ENCODE peak calls at places on chromosomes 12 and 14, in eight cellular contexts. X is stomach, Z is ovary, E is HepG2, G is tibial nerve, F is H1, Y is sigmoid colon, O is GM12878. Q is an unnamed sample.
A peak's percentile ranks its signal among the peaks of the same experiment; 100 is the strongest.

GRCh38 chr14:85300119-85300518 is 229.8 kb upstream of the FLRT2 start:
- DNase-seq in Y (no peak), O (no peak), G (no peak), X (no peak), Z (no peak), E (no peak), F (no peak), Q (no peak)

GRCh38 chr14:20818861-20819260 is 16.2 kb upstream of the RNASE1 start:
- DNase-seq in F (no peak), Z (no peak), E (no peak), O (no peak), G (no peak), Y (no peak), X (no peak), Q (no peak)

GRCh38 chr12:124524231-124524925 is 43.0 kb downstream of the NCOR2 start:
- DNase-seq in Z (no peak), Y (no peak), X (no peak), E (no peak), F (no peak), G (no peak), O (no peak), Q (peak; percentile 72)

GRCh38 chr12:108734200-108734906 is 3.0 kb upstream of the CORO1C start:
- DNase-seq in X (peak; percentile 61), F (no peak), G (no peak), E (peak; percentile 98), Y (no peak), O (peak; percentile 42), Z (no peak), Q (no peak)

GRCh38 chr12:112938751-112939150 is 477 bp downstream of the OAS3 start:
- DNase-seq in Z (no peak), O (no peak), Y (no peak), E (no peak), F (no peak), X (no peak), G (no peak), Q (no peak)

GRCh38 chr12:62247242-62247641 is 13.0 kb upstream of the USP15 start:
- DNase-seq in F (no peak), Y (no peak), E (no peak), G (no peak), O (no peak), X (no peak), Z (no peak), Q (no peak)

GRCh38 chr12:32285484-32285883 is 113.9 kb upstream of the FGD4 start:
- DNase-seq in F (no peak), X (no peak), Z (no peak), G (no peak), O (no peak), E (no peak), Y (no peak), Q (no peak)

GRCh38 chr12:118714051-118714460 is 267.3 kb upstream of the SRRM4 start:
- DNase-seq in G (no peak), E (peak; percentile 53), O (peak; percentile 11), Z (no peak), Y (no peak), F (peak; percentile 74), X (no peak), Q (no peak)

GRCh38 chr14:90727082-90727481 is 89.1 kb downstream of the TTC7B start:
- DNase-seq in X (no peak), Y (no peak), F (no peak), O (no peak), G (no peak), Z (no peak), E (no peak), Q (no peak)

GRCh38 chr12:104482113-104482512 is 25.4 kb downstream of the CHST11 start:
- DNase-seq in Y (no peak), F (no peak), G (no peak), Z (no peak), O (no peak), E (no peak), X (no peak), Q (no peak)

GRCh38 chr14:59360923-59361794 is 104.0 kb downstream of the GPR135 start:
- DNase-seq in E (peak; percentile 59), F (no peak), X (peak; percentile 59), Y (peak; percentile 84), Z (no peak), O (no peak), G (peak; percentile 42), Q (no peak)

GRCh38 chr14:64279719-64280668 is 14.2 kb downstream of the ESR2 start:
- DNase-seq in G (no peak), O (no peak), F (no peak), X (peak; percentile 28), Z (no peak), Y (no peak), E (no peak), Q (no peak)

GRCh38 chr14:23174785-23175184 is 8.7 kb downstream of the SLC7A8 start:
- DNase-seq in E (no peak), O (no peak), G (no peak), F (no peak), Y (no peak), X (no peak), Z (no peak), Q (peak; percentile 4)

GRCh38 chr12:5884285-5884684 is 60.8 kb downstream of the ANO2 start:
- DNase-seq in O (no peak), E (no peak), X (no peak), G (no peak), Z (no peak), Y (no peak), F (no peak), Q (no peak)

GRCh38 chr12:5888816-5889315 is 56.2 kb downstream of the ANO2 start:
- DNase-seq in Y (no peak), Z (no peak), X (no peak), E (no peak), F (no peak), O (no peak), G (no peak), Q (no peak)

GRCh38 chr12:5887758-5888157 is 57.3 kb downstream of the ANO2 start:
- DNase-seq in E (no peak), G (no peak), Y (no peak), F (no peak), X (no peak), O (no peak), Z (no peak), Q (no peak)

GRCh38 chr12:5884846-5885245 is 60.2 kb downstream of the ANO2 start:
- DNase-seq in E (no peak), Z (no peak), O (no peak), X (no peak), G (no peak), Y (no peak), F (no peak), Q (no peak)

GRCh38 chr12:5889381-5890047 is 55.5 kb downstream of the ANO2 start:
- DNase-seq in Y (no peak), O (no peak), Z (no peak), G (no peak), F (peak; percentile 80), X (no peak), E (peak; percentile 26), Q (no peak)
- TF ChIP-seq CTCF in Y (no peak), O (no peak), Z (no peak), G (no peak), F (peak; percentile 42), X (no peak), E (peak; percentile 14), Q (no peak)

GRCh38 chr12:24668563-24668962 is 280.3 kb downstream of the BCAT1 start:
- DNase-seq in E (no peak), X (no peak), Y (no peak), Z (no peak), O (no peak), F (no peak), G (no peak), Q (no peak)
- TF ChIP-seq EP300 in E (no peak), X (no peak), Y (no peak), Z (no peak), O (no peak), F (no peak), G (no peak), Q (no peak)

GRCh38 chr12:69000069-69000468 is 67.1 kb upstream of the CPM start:
- DNase-seq in O (no peak), E (no peak), Z (no peak), G (no peak), X (no peak), Y (no peak), F (no peak), Q (no peak)

GRCh38 chr12:68998036-68998435 is 65.1 kb upstream of the CPM start:
- DNase-seq in E (no peak), Y (no peak), Z (no peak), X (no peak), G (no peak), O (no peak), F (no peak), Q (no peak)

GRCh38 chr12:69002969-69003368 is 70.0 kb upstream of the CPM start:
- DNase-seq in Z (no peak), O (no peak), X (no peak), Y (no peak), G (no peak), E (no peak), F (no peak), Q (no peak)

DNA sequence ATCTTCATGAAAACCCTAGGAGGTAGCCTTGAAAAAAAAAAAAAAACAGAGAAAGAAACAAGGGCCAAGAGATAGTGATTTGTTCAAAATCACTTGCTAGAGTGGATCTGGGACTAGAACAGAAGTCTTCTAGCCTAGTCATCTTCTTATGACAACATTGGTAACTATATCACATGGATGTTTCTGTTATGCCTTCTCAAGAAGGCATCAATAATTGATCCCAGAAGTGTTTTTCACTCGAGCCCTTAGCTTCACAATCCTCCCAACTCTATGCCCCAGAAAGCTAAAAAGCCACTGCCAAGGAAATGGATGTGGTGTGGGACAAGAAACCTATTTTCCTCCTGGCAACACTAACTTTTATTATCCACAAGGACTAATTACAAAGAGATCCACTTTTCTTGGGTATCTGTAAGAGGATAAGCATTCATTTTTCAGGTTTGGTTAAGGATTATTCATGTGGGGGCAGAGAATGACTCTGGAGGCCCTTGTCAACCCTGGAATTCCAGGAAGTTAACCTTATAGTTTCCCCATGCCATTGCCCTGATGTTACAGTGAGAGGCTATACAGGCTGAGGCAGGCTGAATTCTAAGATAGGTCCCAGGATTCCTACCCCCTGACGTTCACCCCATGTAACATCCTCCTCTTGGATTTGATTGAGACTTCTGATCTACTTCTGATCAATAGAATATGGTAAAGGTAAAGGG is 67.7 kb upstream of the CPM start:
- DNase-seq in E (no peak), O (no peak), F (no peak), Z (no peak), G (no peak), Y (no peak), X (no peak), Q (no peak)
- H3K4me3 ChIP-seq in E (no peak overlapping the region), O (no peak overlapping the region), F (no peak overlapping the region), Z (no peak overlapping the region), G (no peak overlapping the region), Y (no peak overlapping the region), X (no peak overlapping the region), Q (no peak overlapping the region)

DNA sequence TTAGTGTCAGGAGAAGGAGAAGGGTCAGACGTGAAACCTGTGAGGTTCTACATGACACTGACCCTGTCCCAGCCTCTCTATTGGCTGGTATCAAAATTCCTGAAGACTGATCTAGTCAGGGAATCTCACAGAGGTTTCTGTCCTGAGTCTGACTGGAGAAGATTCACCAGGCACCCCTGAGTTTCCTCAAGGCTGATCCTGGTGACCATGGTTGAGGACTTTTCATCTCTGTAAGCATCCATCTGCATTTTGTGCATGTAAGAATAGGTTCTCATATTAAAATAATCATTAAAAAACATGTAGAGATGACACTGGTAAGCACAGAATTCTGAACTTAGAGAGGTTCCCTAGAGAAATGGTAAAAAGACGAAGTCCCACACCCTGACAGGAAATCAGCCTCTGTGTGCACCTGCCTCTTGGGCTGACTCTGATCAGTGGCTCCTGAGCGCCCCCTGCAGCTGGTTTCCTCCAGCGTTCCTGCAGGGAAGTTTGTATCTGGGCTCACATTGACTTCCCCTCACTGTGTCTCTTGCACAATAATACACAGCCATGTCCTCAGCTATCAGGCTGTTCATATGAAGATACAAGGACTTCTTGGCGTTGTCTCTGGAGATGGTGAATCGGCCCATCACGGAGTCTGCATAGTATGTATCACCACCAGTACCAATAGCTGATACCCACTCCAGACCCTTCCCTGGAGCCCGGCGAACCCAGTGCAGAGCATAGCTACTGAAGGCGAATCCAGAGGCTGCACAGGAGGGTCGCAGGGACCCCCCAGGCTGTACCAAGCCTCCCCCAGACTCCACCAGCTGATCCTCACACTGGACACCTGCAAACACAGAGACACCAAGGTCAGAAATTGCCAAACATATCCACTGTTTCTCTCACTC is 991.9 kb downstream of the TMEM121 start:
- DNase-seq in F (no peak), X (peak; percentile 38), G (no peak), Z (no peak), E (no peak), O (no peak), Y (no peak), Q (no peak)
- TF ChIP-seq CTCF in F (no peak), X (no peak), G (peak; percentile 47), Z (no peak), E (peak; percentile 49), O (peak; percentile 63), Y (no peak), Q (no peak)

Q was measured in suprapubic skin.